ENCODE peak calls at places on chromosomes 3 and 15, in six cellular contexts. R is uterus, H is adrenal gland, F is heart left ventricle, E is spleen, M is lower leg skin. G is an unnamed sample.

GRCh38 chr15:91055548-91056331 is 33.3 kb upstream of the VPS33B start:
- DNase-seq in R (no peak), H (peak), F (peak), E (no peak), M (peak), G (no peak)

GRCh38 chr3:13895155-13896105 is 15.6 kb upstream of the WNT7A start:
- DNase-seq in R (peak), H (peak), F (peak), E (peak), M (peak), G (peak)

GRCh38 chr15:92803852-92804609 is 96.1 kb upstream of the CHD2 start:
- DNase-seq in R (peak), H (peak), F (peak), E (peak), M (peak), G (peak)

GRCh38 chr15:29962404-29962803 is 120.4 kb upstream of the GOLGA8J start:
- DNase-seq in R (no peak), H (no peak), F (no peak), E (no peak), M (no peak), G (no peak)

GRCh38 chr3:13420817-13421755 is 964 bp upstream of the NUP210 start:
- DNase-seq in R (no peak), H (no peak), F (no peak), E (peak), M (peak), G (peak)

GRCh38 chr3:141071681-141072260 is 20.6 kb downstream of the SPSB4 start:
- DNase-seq in R (no peak), H (peak), F (no peak), E (no peak), M (no peak), G (no peak)

GRCh38 chr3:132401255-132401654 is 16.0 kb upstream of the DNAJC13 start:
- DNase-seq in R (no peak), H (no peak), F (no peak), E (no peak), M (no peak), G (no peak)

GRCh38 chr3:174937488-174937887 is 78.4 kb downstream of the NAALADL2 start:
- DNase-seq in R (no peak), H (no peak), F (no peak), E (no peak), M (no peak), G (no peak)

GRCh38 chr15:52252781-52253180 is 42.8 kb downstream of the MYO5C start:
- DNase-seq in R (no peak), H (no peak), F (no peak), E (no peak), M (no peak), G (peak)

GRCh38 chr15:100763764-100764750 is 115.6 kb upstream of the ALDH1A3 start:
- DNase-seq in R (no peak), H (no peak), F (peak), E (peak), M (no peak), G (no peak)

GRCh38 chr15:74240897-74241614 is 4.9 kb downstream of the CCDC33 start:
- DNase-seq in R (no peak), H (no peak), F (no peak), E (no peak), M (no peak), G (no peak)

GRCh38 chr15:70111203-70112017 is 13.7 kb upstream of the TLE3 start:
- DNase-seq in R (peak), H (peak), F (peak), E (no peak), M (peak), G (no peak)

GRCh38 chr3:196712514-196713413 is 587 bp downstream of the PIGX start:
- DNase-seq in R (peak), H (peak), F (peak), E (no peak), M (no peak), G (peak)

GRCh38 chr3:74347563-74348268 is 266.7 kb downstream of the CNTN3 start:
- DNase-seq in R (no peak), H (no peak), F (no peak), E (no peak), M (no peak), G (no peak)

GRCh38 chr3:121545049-121545563 is 682 bp downstream of the POLQ start:
- DNase-seq in R (no peak), H (no peak), F (no peak), E (no peak), M (no peak), G (no peak)

GRCh38 chr3:5194801-5195509 is 7.4 kb downstream of the EDEM1 start:
- DNase-seq in R (peak), H (peak), F (no peak), E (no peak), M (peak), G (peak)

GRCh38 chr3:50126287-50127211 is 28.6 kb upstream of the SEMA3F start:
- DNase-seq in R (no peak), H (no peak), F (peak), E (peak), M (no peak), G (no peak)

GRCh38 chr15:40863660-40864285 is 10.3 kb downstream of the RHOV start:
- DNase-seq in R (no peak), H (no peak), F (no peak), E (no peak), M (no peak), G (no peak)

GRCh38 chr3:133256787-133257483 is 142.9 kb upstream of the BFSP2 start:
- DNase-seq in R (no peak), H (no peak), F (no peak), E (no peak), M (no peak), G (no peak)

GRCh38 chr15:52112203-52112750 is 298 bp downstream of the BCL2L10 start:
- DNase-seq in R (no peak), H (peak), F (no peak), E (peak), M (no peak), G (peak)

GRCh38 chr15:74626336-74626735 is 10.7 kb downstream of the CLK3 start:
- DNase-seq in R (no peak), H (no peak), F (no peak), E (no peak), M (no peak), G (no peak)

GRCh38 chr3:76646921-76647562 is 392.9 kb upstream of the ROBO2 start:
- DNase-seq in R (no peak), H (no peak), F (no peak), E (no peak), M (no peak), G (no peak)

GRCh38 chr3:153422314-153422713 is 260.3 kb downstream of the RAP2B start:
- DNase-seq in R (no peak), H (no peak), F (no peak), E (no peak), M (no peak), G (no peak)

GRCh38 chr15:65165875-65166274 is 19.3 kb downstream of the CLPX start:
- DNase-seq in R (no peak), H (no peak), F (no peak), E (no peak), M (no peak), G (no peak)

GRCh38 chr3:138509586-138509985 is 75.2 kb downstream of the ESYT3 start:
- DNase-seq in R (no peak), H (no peak), F (no peak), E (no peak), M (no peak), G (no peak)

GRCh38 chr15:39145146-39145545 is 435.7 kb upstream of the THBS1 start:
- DNase-seq in R (no peak), H (no peak), F (no peak), E (no peak), M (no peak), G (no peak)

GRCh38 chr15:33398555-33398954 is 87.8 kb downstream of the RYR3 start:
- DNase-seq in R (no peak), H (no peak), F (no peak), E (no peak), M (no peak), G (no peak)

GRCh38 chr15:45333550-45333949 is 44.8 kb downstream of the GATM start:
- DNase-seq in R (peak), H (peak), F (peak), E (no peak), M (peak), G (no peak)

GRCh38 chr15:69692342-69692741 is 239.7 kb downstream of the RPLP1 start:
- DNase-seq in R (no peak), H (no peak), F (no peak), E (no peak), M (no peak), G (no peak)

GRCh38 chr3:186882881-186883685 is 40.6 kb downstream of the ADIPOQ start:
- DNase-seq in R (no peak), H (no peak), F (no peak), E (no peak), M (no peak), G (no peak)

GRCh38 chr15:90200534-90201139 is 493 bp upstream of the SEMA4B start:
- DNase-seq in R (no peak), H (no peak), F (no peak), E (no peak), M (no peak), G (no peak)

GRCh38 chr3:154040283-154040682 is 80.9 kb upstream of the ARHGEF26 start:
- DNase-seq in R (no peak), H (no peak), F (no peak), E (no peak), M (no peak), G (no peak)

GRCh38 chr3:36944641-36945270 is at the start of gene TRANK1:
- DNase-seq in R (peak), H (peak), F (peak), E (peak), M (peak), G (peak)

GRCh38 chr3:134699721-134700120 is 48.9 kb upstream of the KY start:
- DNase-seq in R (no peak), H (no peak), F (no peak), E (no peak), M (no peak), G (no peak)

GRCh38 chr3:129598484-129598883 is 8.0 kb downstream of the PLXND1 start:
- DNase-seq in R (no peak), H (no peak), F (no peak), E (no peak), M (no peak), G (no peak)
- H3K4me3 ChIP-seq in R (no peak), H (no peak), F (peak), E (no peak), M (no peak), G (no peak)

GRCh38 chr3:66574091-66574490 is 73.3 kb upstream of the LRIG1 start:
- DNase-seq in R (no peak), H (no peak), F (no peak), E (no peak), M (no peak), G (no peak)
- TF ChIP-seq POLR2A in R (no peak), H (no peak), F (no peak), E (no peak), M (no peak), G (no peak)

GRCh38 chr3:9760779-9761505 is 8.8 kb downstream of the CAMK1 start:
- DNase-seq in R (no peak), H (no peak), F (no peak), E (no peak), M (no peak), G (no peak)

GRCh38 chr3:9765865-9766264 is 3.9 kb downstream of the CAMK1 start:
- DNase-seq in R (no peak), H (no peak), F (no peak), E (no peak), M (no peak), G (no peak)

GRCh38 chr3:9767418-9767817 is 2.3 kb downstream of the CAMK1 start:
- DNase-seq in R (no peak), H (no peak), F (peak), E (no peak), M (no peak), G (no peak)

GRCh38 chr3:9761919-9762318 is 7.8 kb downstream of the CAMK1 start:
- DNase-seq in R (no peak), H (no peak), F (no peak), E (no peak), M (no peak), G (no peak)

DNA sequence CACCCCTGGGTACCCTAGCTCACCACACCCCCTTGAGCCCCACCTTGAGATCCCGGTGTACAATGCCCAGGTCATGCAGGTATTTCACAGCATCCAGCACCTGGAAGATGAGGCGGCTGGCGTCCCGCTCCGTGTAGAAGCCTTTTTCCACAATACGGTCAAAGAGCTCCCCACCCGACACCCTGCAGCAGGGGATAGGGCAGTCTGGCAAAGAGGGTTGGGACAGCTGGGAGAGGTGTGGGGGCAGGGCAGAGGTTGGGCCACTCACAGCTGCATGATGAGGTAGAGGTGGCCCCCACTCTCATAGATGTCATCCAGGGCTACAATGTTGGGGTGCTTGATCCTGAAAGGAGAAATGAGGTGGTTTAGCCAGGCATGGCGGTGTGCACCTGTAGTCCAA is 6.9 kb downstream of the CAMK1 start:
- DNase-seq in R (no peak), H (no peak), F (no peak), E (no peak), M (no peak), G (no peak)
- H3K4me3 ChIP-seq in R (no peak), H (no peak), F (no peak), E (no peak), M (no peak), G (no peak)

GRCh38 chr3:8963137-8963853 is at the start of gene RAD18:
- DNase-seq in R (peak), H (peak), F (peak), E (peak), M (peak), G (peak)
- TF ChIP-seq POLR2A in R (peak), H (no peak), F (no peak), E (no peak), M (no peak), G (peak)

DNA sequence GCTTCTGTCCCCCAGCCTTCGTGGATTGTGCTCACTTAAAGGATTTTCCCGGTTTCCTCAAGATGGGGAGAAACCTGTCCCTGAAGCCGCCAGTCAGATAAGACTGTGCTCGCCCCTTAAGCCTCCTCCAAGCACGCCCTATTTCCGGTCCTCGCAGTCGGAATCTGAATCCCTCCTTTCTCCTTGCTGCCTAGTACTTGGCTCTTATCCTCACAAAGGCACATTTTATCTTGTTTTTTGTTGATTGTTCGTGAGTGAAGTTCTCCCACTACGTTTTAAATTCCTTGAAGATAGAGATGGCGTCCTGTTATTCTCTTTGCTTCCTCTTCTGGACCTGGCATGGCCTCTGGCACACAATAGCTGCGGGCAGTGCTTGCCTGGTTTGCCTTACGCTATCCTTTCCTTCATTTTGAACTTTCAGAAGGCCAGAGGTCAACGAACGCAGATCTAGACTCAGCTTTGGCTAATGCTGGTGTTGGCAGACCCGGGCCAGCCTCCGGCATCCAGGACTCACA is 1.7 kb downstream of the CLDN11 start:
- DNase-seq in R (peak), H (no peak), F (no peak), E (no peak), M (no peak), G (no peak)
- H3K4me3 ChIP-seq in R (peak), H (no peak), F (peak), E (peak), M (no peak), G (peak)

DNA sequence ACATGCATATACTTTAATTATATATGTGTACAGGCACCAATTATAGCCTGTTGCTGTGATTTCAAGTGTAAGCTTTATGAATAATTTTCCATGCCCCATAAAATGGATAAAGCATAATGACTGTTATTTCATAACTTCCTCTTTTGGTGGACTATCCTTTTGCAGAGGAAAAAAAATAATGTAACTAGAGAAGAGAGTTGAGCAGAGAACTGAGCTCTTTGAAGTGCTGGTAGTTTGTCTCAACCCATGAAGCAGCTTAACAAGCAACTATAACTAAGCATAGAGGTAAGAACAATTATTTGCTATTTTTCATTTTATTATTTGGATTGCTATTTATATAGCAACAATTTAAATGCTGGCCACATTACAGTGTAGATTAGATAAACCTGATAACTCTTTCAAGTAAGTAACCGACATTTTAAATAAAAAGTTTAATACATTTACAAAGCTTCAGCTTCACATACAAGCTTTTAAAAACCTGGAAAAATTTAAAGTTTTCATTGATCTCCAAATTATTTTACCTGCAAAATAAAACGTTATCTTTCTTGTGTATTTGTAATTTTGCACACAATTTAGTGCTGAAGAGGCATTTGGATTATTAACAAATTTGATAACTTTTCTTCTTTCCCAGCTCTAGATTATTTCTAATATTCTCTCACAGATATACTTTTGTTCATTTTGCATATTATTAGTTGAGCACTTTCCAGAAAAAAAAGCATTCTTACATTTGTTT is 24.4 kb upstream of the MBNL1 start:
- DNase-seq in R (no peak), H (no peak), F (no peak), E (no peak), M (no peak), G (no peak)
- TF ChIP-seq POLR2A in R (no peak), H (no peak), F (no peak), E (no peak), M (no peak), G (no peak)

G was measured in upper lobe of left lung.